ENCODE peak calls at places on chromosomes 7 and 10, in six cellular contexts. D is upper lobe of right lung; T is CD8-positive, alpha-beta T cell; I is heart right ventricle; H is esophagus squamous epithelium; N is right lobe of liver. V is an unnamed sample.

GRCh38 chr10:69224862-69225657 is 4.9 kb downstream of the HKDC1 start:
- DNase-seq in T (no peak), I (no peak), H (no peak), D (peak; percentile 12), N (no peak), V (no peak)

GRCh38 chr10:132111871-132112341 is 46.2 kb downstream of the JAKMIP3 start:
- DNase-seq in D (peak; percentile 59), I (peak; percentile 1), T (no peak), H (no peak), N (no peak), V (peak; percentile 61)

GRCh38 chr10:111297351-111297848 is 220.6 kb downstream of the ADRA2A start:
- DNase-seq in N (no peak), H (no peak), T (no peak), I (no peak), D (no peak), V (no peak)

GRCh38 chr7:134996097-134996550 is 9.8 kb downstream of the AGBL3 start:
- DNase-seq in I (peak; percentile 14), N (no peak), D (no peak), H (no peak), T (no peak), V (no peak)

GRCh38 chr7:30157217-30157616 is 22.4 kb downstream of the MTURN start:
- DNase-seq in N (no peak), D (no peak), H (no peak), T (no peak), I (no peak), V (no peak)

GRCh38 chr7:50552921-50553320 is 12.3 kb downstream of the DDC start:
- DNase-seq in D (no peak), H (no peak), T (no peak), I (peak; percentile 17), N (no peak), V (no peak)

GRCh38 chr10:33074443-33074842 is 116.4 kb upstream of the ITGB1 start:
- DNase-seq in N (no peak), I (no peak), D (no peak), T (no peak), H (no peak), V (no peak)

GRCh38 chr10:36531621-36532020 is 593.8 kb upstream of the ANKRD30A start:
- DNase-seq in H (no peak), D (no peak), T (no peak), N (no peak), I (no peak), V (no peak)

GRCh38 chr10:117830832-117831231 is 215.9 kb downstream of the RAB11FIP2 start:
- DNase-seq in T (no peak), N (no peak), D (no peak), I (no peak), H (no peak), V (no peak)

GRCh38 chr7:26440993-26441636 is 149.5 kb downstream of the SNX10 start:
- DNase-seq in N (no peak), D (no peak), T (no peak), I (no peak), H (no peak), V (no peak)

GRCh38 chr10:104614245-104614831 is 26.8 kb upstream of the SORCS3 start:
- DNase-seq in D (no peak), H (no peak), N (no peak), I (no peak), T (no peak), V (no peak)

GRCh38 chr7:129831424-129832058 is 121.2 kb downstream of the UBE2H start:
- DNase-seq in N (no peak), D (no peak), I (peak; percentile 28), H (no peak), T (no peak), V (no peak)

GRCh38 chr10:7370511-7370910 is 40.3 kb downstream of the SFMBT2 start:
- DNase-seq in D (no peak), N (no peak), H (no peak), I (no peak), T (no peak), V (no peak)

GRCh38 chr10:75592014-75592842 is 160.8 kb downstream of the LRMDA start:
- DNase-seq in H (no peak), I (no peak), T (no peak), N (no peak), D (no peak), V (no peak)

GRCh38 chr10:63588436-63589180 is 67.4 kb downstream of the REEP3 start:
- DNase-seq in H (no peak), N (no peak), D (no peak), I (no peak), T (no peak), V (no peak)

GRCh38 chr10:74490551-74490950 is 335.8 kb upstream of the KAT6B start:
- DNase-seq in H (no peak), N (no peak), D (no peak), T (no peak), I (no peak), V (no peak)

GRCh38 chr10:58513189-58514101 is 773 bp downstream of the BICC1 start:
- DNase-seq in N (peak; percentile 23), H (no peak), D (peak; percentile 65), I (peak; percentile 53), T (no peak), V (peak; percentile 76)

GRCh38 chr10:87054373-87055295 is 34.5 kb downstream of the FAM25A start:
- DNase-seq in T (no peak), H (no peak), I (no peak), N (no peak), D (no peak), V (no peak)

GRCh38 chr7:48140001-48140681 is 31.1 kb upstream of the ABCA13 start:
- DNase-seq in H (no peak), I (no peak), N (peak; percentile 39), D (no peak), T (no peak), V (no peak)

GRCh38 chr10:127649642-127650041 is 87.3 kb upstream of the FOXI2 start:
- DNase-seq in D (no peak), H (no peak), I (no peak), T (no peak), N (no peak), V (no peak)

GRCh38 chr7:14457567-14458453 is 444.7 kb downstream of the DGKB start:
- DNase-seq in I (peak; percentile 73), H (no peak), D (peak; percentile 63), N (peak; percentile 47), T (no peak), V (peak; percentile 54)

GRCh38 chr7:32070406-32071360 is at the start of gene PDE1C:
- DNase-seq in N (no peak), D (no peak), T (no peak), I (peak; percentile 78), H (no peak), V (no peak)

GRCh38 chr7:101943306-101943705 is 125.9 kb downstream of the CUX1 start:
- DNase-seq in N (no peak), D (peak; percentile 4), H (no peak), T (no peak), I (no peak), V (no peak)

GRCh38 chr7:101940830-101941229 is 123.4 kb downstream of the CUX1 start:
- DNase-seq in D (peak; percentile 63), I (no peak), T (no peak), N (no peak), H (no peak), V (no peak)

GRCh38 chr7:101940151-101940550 is 122.7 kb downstream of the CUX1 start:
- DNase-seq in N (no peak), T (no peak), H (no peak), D (peak; percentile 26), I (no peak), V (no peak)

GRCh38 chr7:101942603-101943210 is 125.3 kb downstream of the CUX1 start:
- DNase-seq in N (peak; percentile 35), T (no peak), I (no peak), D (peak; percentile 52), H (no peak), V (no peak)

DNA sequence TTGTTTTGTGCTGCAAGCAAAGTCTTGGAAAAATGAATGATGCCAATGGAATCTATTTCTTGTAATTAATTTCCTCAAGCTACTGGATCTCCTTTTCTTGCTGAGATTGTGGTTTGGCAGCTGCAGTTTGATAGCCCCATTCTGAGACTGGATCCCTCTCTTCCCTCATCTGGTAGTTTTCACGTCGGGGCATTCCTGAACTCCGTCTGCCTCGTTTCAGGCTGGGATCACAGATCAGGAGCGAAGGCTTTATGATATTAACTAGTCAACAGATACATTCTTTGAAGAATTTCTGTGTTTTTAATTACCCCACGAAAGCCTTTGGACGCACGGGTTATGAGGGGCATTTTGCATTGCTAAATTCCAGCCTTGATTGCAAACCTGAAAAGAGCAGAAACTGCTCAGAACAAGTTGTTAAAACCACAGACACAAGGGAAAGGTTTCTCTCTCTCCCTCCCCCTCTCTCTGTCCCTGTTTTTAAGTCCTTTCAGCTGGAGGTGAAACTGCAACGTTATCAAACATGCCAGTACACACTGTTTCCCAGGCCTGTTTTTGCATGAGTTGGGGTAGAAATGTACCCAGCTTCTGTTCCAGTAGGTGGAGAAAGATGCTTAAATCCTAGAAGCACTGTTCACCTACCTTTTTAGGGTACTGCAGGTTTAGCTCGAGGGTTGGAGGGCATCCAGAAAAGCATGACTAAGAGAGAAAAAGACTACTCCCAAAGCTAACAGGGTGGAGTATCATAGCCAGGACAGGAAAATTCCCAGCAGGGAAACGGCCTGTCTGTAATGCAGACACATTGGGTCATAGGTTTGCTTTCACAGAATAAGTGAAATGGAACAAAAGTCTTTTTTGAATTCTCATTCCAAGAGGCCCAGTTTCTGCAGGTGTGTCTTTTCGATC is 124.3 kb downstream of the CUX1 start:
- DNase-seq in T (no peak), D (peak; percentile 5), H (no peak), N (peak; percentile 43), I (peak; percentile 33), V (no peak)
- H3K4me1 ChIP-seq in T (no peaks in the 10 kb centered on the region), D (peaks cover 26% of the 10 kb centered on the region), H (peaks cover 28% of the 10 kb centered on the region), N (peaks cover 31% of the 10 kb centered on the region), I (peaks cover 79% of the 10 kb centered on the region), V (peaks cover 15% of the 10 kb centered on the region)

DNA sequence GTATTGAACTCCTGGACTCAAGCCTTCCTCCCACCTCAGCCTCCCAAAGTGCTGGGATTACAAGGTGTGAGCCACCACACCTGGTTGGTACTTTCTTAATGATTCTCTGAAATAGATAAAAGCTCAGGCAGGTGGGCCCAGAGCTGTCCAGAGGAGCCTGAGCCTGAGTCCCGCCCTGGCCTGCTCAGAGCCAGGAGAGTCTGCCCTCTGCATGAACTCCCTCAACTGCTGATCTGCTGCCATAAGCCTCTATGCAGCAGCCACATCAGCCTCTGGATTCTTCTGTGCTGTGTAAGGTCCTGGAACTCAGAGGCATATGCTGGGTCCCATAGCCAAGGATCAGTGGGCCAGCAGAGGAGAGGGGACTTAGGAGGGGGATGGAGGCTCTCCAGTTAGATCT is 23.1 kb upstream of the DDIT4 start:
- DNase-seq in T (no peak), N (peak; percentile 36), I (peak; percentile 51), H (no peak), D (no peak), V (peak; percentile 90)
- H3K4me1 ChIP-seq in T (peaks cover 90% of the 10 kb centered on the region), N (peaks cover 53% of the 10 kb centered on the region), I (peaks cover 88% of the 10 kb centered on the region), H (peaks cover 71% of the 10 kb centered on the region), D (peaks cover 97% of the 10 kb centered on the region), V (peaks cover 78% of the 10 kb centered on the region)

DNA sequence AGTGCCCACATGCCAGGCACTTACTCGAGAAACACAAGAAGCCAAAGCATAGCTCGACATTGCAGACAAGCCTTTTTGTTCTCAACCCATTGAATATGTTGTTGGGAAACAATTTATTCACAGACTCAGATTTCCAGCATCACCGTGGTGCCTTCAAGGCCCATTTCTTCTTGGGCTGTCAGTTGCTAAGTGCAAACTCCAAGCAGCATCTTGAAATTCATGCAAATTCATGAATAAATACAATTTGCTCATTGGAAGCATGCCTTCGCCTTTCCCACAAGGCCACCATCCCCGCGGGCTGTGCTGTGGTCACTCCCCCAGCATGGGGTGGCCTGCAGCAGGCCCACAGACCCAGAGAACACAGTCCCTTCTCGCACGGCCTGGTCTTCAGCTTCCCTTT is 109.7 kb downstream of the GFRA1 start:
- DNase-seq in T (no peak), I (no peak), H (no peak), N (no peak), D (no peak), V (no peak)
- H3K4me1 ChIP-seq in T (no peaks in the 10 kb centered on the region), I (no peaks in the 10 kb centered on the region), H (no peaks in the 10 kb centered on the region), N (no peaks in the 10 kb centered on the region), D (no peaks in the 10 kb centered on the region), V (no peaks in the 10 kb centered on the region)

GRCh38 chr7:42155836-42156540 is 81.0 kb downstream of the GLI3 start:
- DNase-seq in D (no peak), I (no peak), H (no peak), T (no peak), N (no peak), V (no peak)
- H3K4me1 ChIP-seq in D (peaks cover 5% of the 10 kb centered on the region), I (peaks cover 5% of the 10 kb centered on the region), H (no peaks in the 10 kb centered on the region), T (no peaks in the 10 kb centered on the region), N (no peaks in the 10 kb centered on the region), V (no peaks in the 10 kb centered on the region)